ENCODE peak calls at places on chromosomes 16 and 17, in six cellular contexts. C is GM23338; J is CD8-positive, alpha-beta memory T cell; Z is hepatocyte; N is right cardiac atrium; Q is astrocyte. R is an unnamed sample. For H3K27me3, the result is how much of the 10 kb centered on the place peaks cover.

GRCh38 chr16:87435399-87436224 is 43.5 kb downstream of the MAP1LC3B start:
- DNase-seq in C (no peak), J (no peak), Z (no peak), N (no peak), Q (peak), R (peak)

GRCh38 chr16:89357460-89357859 is 132.9 kb downstream of the ANKRD11 start:
- DNase-seq in C (peak), J (no peak), Z (no peak), N (no peak), Q (no peak), R (no peak)

GRCh38 chr17:55238931-55239297 is 25.8 kb upstream of the HLF start:
- DNase-seq in C (peak), J (no peak), Z (peak), N (no peak), Q (no peak), R (no peak)

GRCh38 chr16:73253922-73254480 is 206.1 kb upstream of the ZFHX3 start:
- DNase-seq in C (no peak), J (no peak), Z (no peak), N (no peak), Q (no peak), R (no peak)

GRCh38 chr17:83144421-83145357 is 65.3 kb downstream of the METRNL start:
- DNase-seq in C (no peak), J (no peak), Z (no peak), N (peak), Q (no peak), R (no peak)

GRCh38 chr16:74153773-74154172 is 142.8 kb upstream of the PSMD7 start:
- DNase-seq in C (no peak), J (no peak), Z (no peak), N (no peak), Q (no peak), R (no peak)

GRCh38 chr17:6823011-6823442 is 8.5 kb downstream of the TEKT1 start:
- DNase-seq in C (no peak), J (no peak), Z (peak), N (no peak), Q (peak), R (no peak)

GRCh38 chr17:72030067-72030899 is 90.5 kb upstream of the SOX9 start:
- DNase-seq in C (peak), J (no peak), Z (peak), N (peak), Q (peak), R (peak)

GRCh38 chr16:11138769-11139623 is 117.0 kb downstream of the SOCS1 start:
- DNase-seq in C (no peak), J (no peak), Z (no peak), N (no peak), Q (no peak), R (no peak)

GRCh38 chr16:564690-565419 is 1.9 kb upstream of the NHLRC4 start:
- DNase-seq in C (no peak), J (no peak), Z (no peak), N (no peak), Q (no peak), R (no peak)

GRCh38 chr16:568401-569258 is 1.1 kb upstream of the PIGQ start:
- DNase-seq in C (no peak), J (no peak), Z (no peak), N (no peak), Q (no peak), R (no peak)

GRCh38 chr16:567362-568256 is 804 bp downstream of the NHLRC4 start:
- DNase-seq in C (no peak), J (no peak), Z (no peak), N (no peak), Q (no peak), R (no peak)

GRCh38 chr16:565420-566330 is 1.1 kb upstream of the NHLRC4 start:
- DNase-seq in C (no peak), J (no peak), Z (peak), N (no peak), Q (no peak), R (no peak)

DNA sequence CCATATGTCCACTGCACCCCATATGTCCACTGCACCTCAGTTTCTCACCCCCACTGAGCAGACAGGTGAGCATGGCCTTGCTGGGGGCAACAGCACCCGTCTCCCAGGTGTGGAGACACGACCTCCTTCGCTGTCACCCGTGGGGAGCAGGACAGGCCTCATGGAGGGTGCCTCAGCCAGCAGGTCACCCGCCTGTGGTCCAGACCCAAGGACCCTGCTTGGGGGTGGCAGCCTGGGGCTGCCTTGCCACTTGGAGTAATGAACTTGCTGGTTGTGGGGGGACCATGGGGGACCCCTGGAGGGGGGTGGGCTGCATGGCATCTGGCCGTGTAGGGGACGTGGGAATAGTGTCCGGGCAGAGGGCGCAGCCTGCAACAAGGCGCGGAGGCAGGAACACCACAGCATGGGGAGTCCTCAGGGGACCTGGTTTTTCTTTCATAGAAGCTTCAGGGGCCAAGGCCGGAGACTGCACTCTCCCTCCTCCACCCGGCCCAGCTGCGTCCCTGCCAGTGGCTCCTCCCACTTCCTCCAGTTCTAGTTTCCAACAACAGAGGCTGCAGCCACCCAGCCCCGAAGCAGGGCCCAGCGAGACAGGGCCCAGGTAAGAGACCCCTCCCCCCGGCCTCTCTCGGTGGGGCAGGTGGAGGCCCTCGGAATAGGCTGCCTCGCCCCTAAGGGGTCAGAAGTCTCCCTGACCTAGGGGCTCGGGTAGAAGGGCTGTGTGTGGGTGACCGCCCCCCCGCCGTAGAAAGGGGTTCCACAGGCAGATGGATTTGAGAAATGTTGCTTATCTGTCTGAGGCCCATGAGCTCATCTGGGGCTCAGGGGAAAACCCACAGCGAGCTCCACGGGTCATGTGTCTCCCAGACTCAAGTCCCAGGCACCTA is at the start of gene NHLRC4:
- DNase-seq in C (peak), J (peak), Z (peak), N (peak), Q (no peak), R (no peak)
- H3K27ac ChIP-seq in C (no peak), J (peak), Z (peak), N (no peak), Q (no peak), R (no peak)

GRCh38 chr17:29617481-29618271 is 5.0 kb downstream of the CORO6 start:
- DNase-seq in C (peak), J (peak), Z (peak), N (peak), Q (peak), R (no peak)
- H3K27me3 ChIP-seq in C (half or more), J (under half), Z (half or more), N (under half), Q (under half), R (under half)

GRCh38 chr16:30921459-30921747 is 2.0 kb upstream of the FBXL19 start:
- DNase-seq in C (no peak), J (no peak), Z (no peak), N (no peak), Q (no peak), R (no peak)
- H3K27ac ChIP-seq in C (no peak), J (peak), Z (peak), N (no peak), Q (no peak), R (peak)

GRCh38 chr17:79615926-79616325 is 5.1 kb upstream of the RBFOX3 start:
- DNase-seq in C (no peak), J (peak), Z (no peak), N (no peak), Q (no peak), R (no peak)

GRCh38 chr17:79613195-79613517 is 2.3 kb upstream of the RBFOX3 start:
- DNase-seq in C (no peak), J (no peak), Z (no peak), N (no peak), Q (no peak), R (no peak)

GRCh38 chr17:79612468-79613194 is 1.8 kb upstream of the RBFOX3 start:
- DNase-seq in C (peak), J (no peak), Z (peak), N (no peak), Q (no peak), R (no peak)

GRCh38 chr17:79615446-79615845 is 4.6 kb upstream of the RBFOX3 start:
- DNase-seq in C (no peak), J (peak), Z (no peak), N (no peak), Q (no peak), R (no peak)

DNA sequence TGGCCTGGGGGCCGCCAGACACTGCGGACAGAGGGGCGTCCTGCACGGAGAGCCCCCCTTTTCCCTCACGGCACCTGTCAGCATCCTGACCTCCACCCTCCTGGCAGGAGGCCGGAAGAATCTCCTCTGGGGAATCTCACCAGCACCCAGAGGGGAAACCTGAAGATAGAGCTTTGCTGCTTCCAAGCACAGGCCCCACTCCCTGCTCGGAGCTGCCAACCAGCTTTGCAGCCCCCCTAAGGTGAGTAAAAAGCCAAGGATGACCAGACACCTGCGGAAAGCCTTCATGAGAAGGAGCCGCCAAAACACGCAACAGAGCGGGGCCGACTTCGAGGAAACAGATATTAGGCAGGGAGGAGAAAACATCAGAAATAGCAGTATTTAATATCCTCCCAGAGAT is 3.4 kb upstream of the RBFOX3 start:
- DNase-seq in C (no peak), J (no peak), Z (no peak), N (no peak), Q (no peak), R (no peak)
- H3K27me3 ChIP-seq in C (under half), J (under half), Z (half or more), N (under half), Q (under half), R (under half)

GRCh38 chr17:73799781-73800627 is 155.8 kb upstream of the SDK2 start:
- DNase-seq in C (no peak), J (no peak), Z (no peak), N (no peak), Q (no peak), R (no peak)

GRCh38 chr17:73799091-73799490 is 154.8 kb upstream of the SDK2 start:
- DNase-seq in C (no peak), J (no peak), Z (no peak), N (no peak), Q (no peak), R (no peak)

GRCh38 chr17:73798111-73798748 is 154.0 kb upstream of the SDK2 start:
- DNase-seq in C (no peak), J (no peak), Z (peak), N (no peak), Q (peak), R (peak)

GRCh38 chr17:73795730-73796129 is 151.5 kb upstream of the SDK2 start:
- DNase-seq in C (no peak), J (no peak), Z (peak), N (no peak), Q (no peak), R (no peak)

GRCh38 chr17:73797594-73798110 is 153.4 kb upstream of the SDK2 start:
- DNase-seq in C (no peak), J (no peak), Z (no peak), N (no peak), Q (no peak), R (no peak)
- H3K27ac ChIP-seq in C (no peak), J (no peak), Z (peak), N (no peak), Q (peak), R (no peak)

GRCh38 chr16:68429081-68429740 is 19.1 kb downstream of the SMPD3 start:
- DNase-seq in C (no peak), J (no peak), Z (no peak), N (no peak), Q (no peak), R (no peak)
- H3K27me3 ChIP-seq in C (under half), J (under half), Z (under half), N (under half), Q (under half), R (under half)

DNA sequence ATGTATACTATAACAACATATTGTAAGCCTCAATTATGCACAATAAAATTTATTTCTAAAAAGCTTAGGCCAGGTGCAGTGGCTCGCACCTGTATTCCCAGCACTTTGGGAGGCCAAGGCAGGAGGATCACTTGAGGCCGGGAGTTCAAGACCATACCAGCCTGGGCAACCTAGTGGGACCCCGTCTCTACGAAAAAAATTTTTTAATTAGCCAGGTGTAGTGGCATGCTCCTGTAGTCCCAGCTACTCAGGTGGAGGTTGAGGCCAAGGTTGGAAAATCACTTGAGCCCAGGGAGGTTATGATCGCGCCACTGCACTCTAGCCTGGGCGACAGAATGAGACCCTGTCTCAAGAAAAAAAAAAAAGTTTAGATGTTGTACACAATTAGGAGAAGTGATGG is 45.5 kb downstream of the VMP1 start:
- DNase-seq in C (no peak), J (no peak), Z (no peak), N (no peak), Q (no peak), R (no peak)
- H3K27ac ChIP-seq in C (no peak), J (no peak), Z (no peak), N (no peak), Q (peak), R (no peak)

DNA sequence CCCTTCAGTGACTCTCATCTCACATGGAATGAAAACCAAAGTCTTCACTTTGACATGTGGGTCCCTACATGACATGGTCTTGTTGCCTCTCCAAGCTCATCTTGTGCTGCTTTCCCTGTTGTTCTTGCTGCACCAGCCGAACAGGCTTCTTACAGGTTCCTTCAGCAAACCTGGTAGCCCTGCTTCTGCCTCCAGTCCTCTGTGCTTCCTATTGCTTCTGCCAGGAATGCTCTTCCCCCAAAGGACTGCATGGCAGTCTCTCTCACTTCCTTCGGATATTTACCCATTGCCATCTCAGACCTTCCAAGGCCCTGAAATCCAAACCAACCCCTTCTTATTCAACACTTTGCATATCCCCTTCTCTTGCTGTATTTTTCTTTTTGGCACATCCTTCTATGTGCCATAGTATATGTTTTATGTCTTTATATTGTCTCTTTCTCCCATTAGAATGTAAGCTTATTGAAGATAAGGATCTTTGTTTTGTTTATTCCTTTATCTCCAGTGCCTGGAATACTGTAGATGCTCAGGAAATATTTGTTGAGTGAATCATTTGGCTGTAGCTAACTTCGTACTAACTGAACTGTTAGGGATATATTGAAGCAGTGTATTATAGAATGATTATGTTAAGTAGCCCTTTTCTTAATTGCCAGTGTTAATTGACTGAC is 57.9 kb upstream of the SLC12A3 start:
- DNase-seq in C (no peak), J (no peak), Z (no peak), N (no peak), Q (peak), R (peak)
- H3K27me3 ChIP-seq in C (under half), J (under half), Z (under half), N (under half), Q (under half), R (under half)

DNA sequence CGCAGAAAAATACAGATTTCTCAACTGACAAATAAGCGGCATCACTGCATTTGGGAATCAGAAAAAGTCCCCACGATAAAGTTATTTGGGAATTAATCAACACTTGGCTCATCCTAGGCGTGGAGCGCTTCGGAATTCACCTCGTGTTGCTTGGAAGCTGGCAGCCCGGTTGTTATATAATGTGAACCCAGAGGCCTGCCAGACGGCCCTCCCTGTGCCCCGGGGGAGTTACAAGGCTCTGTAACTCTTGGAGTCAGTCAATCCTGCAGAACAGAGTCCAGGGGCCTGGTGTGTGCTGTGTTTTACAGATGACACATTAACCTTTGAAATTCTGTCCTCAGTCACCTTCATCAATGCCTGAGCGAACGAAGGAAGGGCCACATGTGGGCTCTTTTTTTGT is 111.1 kb downstream of the PITPNC1 start:
- DNase-seq in C (no peak), J (no peak), Z (no peak), N (peak), Q (no peak), R (no peak)
- H3K27ac ChIP-seq in C (peak), J (no peak), Z (no peak), N (no peak), Q (peak), R (no peak)

R was measured in AG04450.